ENCODE peak calls at places on chromosomes 12 and 14, in ten cellular contexts. A is AG09309, M is activated T-cell treated with anti-CD3 and anti-CD28 coated beads for 4 hours, H is naive B cell, Z is MCF 10A, K is MV-4-11, I is activated T-helper 1 cell treated with Interleukin-2 at 50 U/mL for 16 hours, Q is mesothelial cell of epicardium, W is HEK293T, J is T-cell. Y is an unnamed sample.
A peak's percentile ranks its signal among the peaks of the same experiment; 100 is the strongest.

GRCh38 chr12:56488041-56488955 is at the start of gene GLS2:
- DNase-seq in J (peak; percentile 74), K (peak; percentile 49), Q (peak; percentile 50), I (peak; percentile 63), A (peak; percentile 17), M (peak; percentile 56), Z (peak; percentile 86), W (peak; percentile 81), H (peak; percentile 77), Y (no peak)

GRCh38 chr12:123059501-123059900 is 79.0 kb downstream of the ARL6IP4 start:
- DNase-seq in K (no peak), H (no peak), J (no peak), Z (no peak), W (no peak), Q (no peak), A (no peak), M (no peak), I (no peak), Y (no peak)

GRCh38 chr14:100683578-100683977 is 43.1 kb upstream of the DLK1 start:
- DNase-seq in Z (no peak), I (no peak), W (no peak), J (no peak), M (no peak), K (no peak), A (no peak), H (no peak), Q (no peak), Y (no peak)

GRCh38 chr12:66111605-66112004 is 18.9 kb downstream of the LLPH start:
- DNase-seq in Z (peak; percentile 26), A (peak; percentile 75), I (no peak), H (no peak), J (no peak), Q (no peak), W (no peak), K (no peak), M (no peak), Y (no peak)

GRCh38 chr14:25033358-25033757 is 16.6 kb downstream of the STXBP6 start:
- DNase-seq in A (no peak), Z (no peak), K (no peak), M (no peak), W (no peak), J (no peak), I (no peak), Q (no peak), H (no peak), Y (no peak)

GRCh38 chr12:11730299-11731041 is 81.0 kb downstream of the ETV6 start:
- DNase-seq in Q (no peak), W (no peak), Z (no peak), M (no peak), A (no peak), H (peak; percentile 81), J (no peak), K (no peak), I (no peak), Y (peak; percentile 93)

GRCh38 chr12:102869571-102869970 is 47.5 kb downstream of the PAH start:
- DNase-seq in W (no peak), K (no peak), J (no peak), Q (no peak), A (no peak), Z (no peak), H (no peak), I (no peak), M (no peak), Y (no peak)

GRCh38 chr14:101134851-101135486 is 231.4 kb upstream of the RTL1 start:
- DNase-seq in I (no peak), Z (no peak), J (no peak), M (no peak), H (no peak), Q (no peak), A (no peak), W (no peak), K (no peak), Y (no peak)

GRCh38 chr12:52295663-52296062 is 4.3 kb upstream of the KRT81 start:
- DNase-seq in J (no peak), Q (no peak), M (no peak), H (no peak), A (no peak), W (no peak), K (peak; percentile 62), I (no peak), Z (no peak), Y (no peak)

GRCh38 chr12:12244341-12244740 is 22.5 kb downstream of the LRP6 start:
- DNase-seq in I (no peak), K (no peak), M (no peak), W (no peak), Z (no peak), H (no peak), J (no peak), Q (no peak), A (no peak), Y (no peak)

GRCh38 chr12:124964251-124964650 is 24.7 kb downstream of the DHX37 start:
- DNase-seq in K (no peak), W (no peak), Z (no peak), Q (no peak), I (no peak), M (no peak), H (no peak), A (no peak), J (no peak), Y (no peak)

Y was measured in OCI-LY7.